ENCODE peak calls at places on chromosomes 3 and 15, in four cellular contexts. E is NCI-H1092, T is left ventricle myocardium superior, C is heart right ventricle. I is an unnamed sample.

GRCh38 chr3:160455846-160456245 is 6.3 kb upstream of the TRIM59 start:
- DNase-seq in T (no peak), E (no peak), C (no peak), I (no peak)

GRCh38 chr15:45918839-45919238 is 284.0 kb downstream of the SQOR start:
- DNase-seq in C (peak; percentile 44), E (no peak), T (peak; percentile 26), I (no peak)

GRCh38 chr3:66989860-66990696 is 8.0 kb upstream of the KBTBD8 start:
- DNase-seq in C (no peak), T (no peak), E (no peak), I (peak; percentile 52)

GRCh38 chr15:58330836-58331561 is 100.8 kb upstream of the LIPC start:
- DNase-seq in C (no peak), T (no peak), E (no peak), I (no peak)

GRCh38 chr15:80061581-80061980 is 2.1 kb downstream of the ZFAND6 start:
- DNase-seq in T (no peak), C (no peak), E (no peak), I (no peak)

GRCh38 chr15:67061811-67062348 is 3.5 kb upstream of the SMAD3 start:
- DNase-seq in E (no peak), T (no peak), C (no peak), I (no peak)

GRCh38 chr3:24177201-24177600 is 232.1 kb downstream of the NR1D2 start:
- DNase-seq in E (no peak), T (no peak), C (no peak), I (no peak)

GRCh38 chr3:16290007-16290826 is 25.2 kb downstream of the OXNAD1 start:
- DNase-seq in T (no peak), E (no peak), C (peak; percentile 54), I (peak; percentile 67)

GRCh38 chr3:118425272-118425837 is 609.3 kb downstream of the IGSF11 start:
- DNase-seq in T (no peak), E (no peak), C (no peak), I (no peak)

GRCh38 chr15:66923438-66923881 is 141.9 kb upstream of the SMAD3 start:
- DNase-seq in T (no peak), E (no peak), C (no peak), I (no peak)

I was measured in B cell.